ENCODE peak calls at places on chromosomes 5 and 9, in seven cellular contexts. P is body of pancreas, M is cardiac fibroblast, Z is fibroblast of lung, G is GM20000, A is mucosa of descending colon, K is A549. F is an unnamed sample.

GRCh38 chr9:101536938-101537337 is 3.3 kb downstream of the RNF20 start:
- DNase-seq in P (no peak), M (peak), Z (peak), G (no peak), A (peak), K (no peak), F (no peak)

GRCh38 chr9:127958728-127959127 is 21.1 kb upstream of the DPM2 start:
- DNase-seq in P (no peak), M (no peak), Z (no peak), G (no peak), A (no peak), K (no peak), F (no peak)

GRCh38 chr5:114686345-114686744 is 324.5 kb downstream of the KCNN2 start:
- DNase-seq in P (no peak), M (no peak), Z (no peak), G (no peak), A (no peak), K (no peak), F (no peak)

GRCh38 chr5:179818746-179819295 is 1.9 kb upstream of the SQSTM1 start:
- DNase-seq in P (peak), M (peak), Z (peak), G (peak), A (peak), K (peak), F (peak)

GRCh38 chr5:103259705-103260355 is 1.3 kb downstream of the MACIR start:
- DNase-seq in P (no peak), M (peak), Z (peak), G (no peak), A (peak), K (no peak), F (no peak)

GRCh38 chr9:120921751-120922181 is 4.8 kb downstream of the TRAF1 start:
- DNase-seq in P (no peak), M (no peak), Z (no peak), G (no peak), A (no peak), K (no peak), F (no peak)

GRCh38 chr9:100070071-100070470 is 28.7 kb downstream of the ERP44 start:
- DNase-seq in P (no peak), M (no peak), Z (no peak), G (no peak), A (no peak), K (no peak), F (no peak)

GRCh38 chr9:19481971-19482404 is 73.2 kb downstream of the ACER2 start:
- DNase-seq in P (no peak), M (no peak), Z (no peak), G (no peak), A (no peak), K (no peak), F (no peak)

GRCh38 chr5:23466401-23466886 is 41.0 kb upstream of the PRDM9 start:
- DNase-seq in P (no peak), M (peak), Z (peak), G (no peak), A (no peak), K (peak), F (no peak)

GRCh38 chr5:80884851-80885697 is 75.1 kb upstream of the RASGRF2 start:
- DNase-seq in P (no peak), M (no peak), Z (no peak), G (no peak), A (no peak), K (no peak), F (no peak)

GRCh38 chr5:159987031-159987674 is 21.8 kb upstream of the TTC1 start:
- DNase-seq in P (peak), M (peak), Z (peak), G (peak), A (peak), K (peak), F (peak)

GRCh38 chr5:36790847-36791246 is 85.7 kb upstream of the NIPBL start:
- DNase-seq in P (no peak), M (no peak), Z (peak), G (no peak), A (no peak), K (no peak), F (no peak)

GRCh38 chr5:32187675-32188074 is 13.6 kb upstream of the GOLPH3 start:
- DNase-seq in P (no peak), M (no peak), Z (no peak), G (no peak), A (no peak), K (no peak), F (no peak)

GRCh38 chr9:99489043-99489378 is 266.9 kb downstream of the SEC61B start:
- DNase-seq in P (no peak), M (peak), Z (peak), G (no peak), A (no peak), K (no peak), F (no peak)

GRCh38 chr9:69317081-69317480 is 7.9 kb upstream of the ENTREP1 start:
- DNase-seq in P (no peak), M (no peak), Z (peak), G (no peak), A (no peak), K (peak), F (no peak)

GRCh38 chr5:143054480-143054941 is 284.3 kb downstream of the ARHGAP26 start:
- DNase-seq in P (peak), M (no peak), Z (peak), G (peak), A (peak), K (no peak), F (no peak)

GRCh38 chr9:86282979-86283535 is 719 bp upstream of the ISCA1 start:
- DNase-seq in P (no peak), M (peak), Z (peak), G (no peak), A (peak), K (no peak), F (no peak)

GRCh38 chr5:114152656-114153360 is 209.1 kb upstream of the KCNN2 start:
- DNase-seq in P (no peak), M (no peak), Z (no peak), G (no peak), A (no peak), K (no peak), F (no peak)

GRCh38 chr5:103340717-103341397 is 82.3 kb downstream of the MACIR start:
- DNase-seq in P (no peak), M (peak), Z (peak), G (peak), A (no peak), K (no peak), F (no peak)

GRCh38 chr5:77771452-77771851 is 4.7 kb downstream of the TBCA start:
- DNase-seq in P (no peak), M (no peak), Z (no peak), G (no peak), A (no peak), K (no peak), F (no peak)

GRCh38 chr9:34628656-34629491 is at the start of gene ARID3C:
- DNase-seq in P (peak), M (no peak), Z (no peak), G (peak), A (peak), K (no peak), F (peak)

GRCh38 chr9:36396985-36397384 is 3.1 kb downstream of the RNF38 start:
- DNase-seq in P (no peak), M (no peak), Z (no peak), G (no peak), A (no peak), K (peak), F (no peak)

GRCh38 chr9:20760246-20760901 is 76.3 kb downstream of the FOCAD start:
- DNase-seq in P (no peak), M (peak), Z (no peak), G (no peak), A (no peak), K (no peak), F (no peak)

GRCh38 chr5:159324097-159324760 is 6.1 kb downstream of the IL12B start:
- DNase-seq in P (no peak), M (peak), Z (peak), G (no peak), A (no peak), K (no peak), F (no peak)

GRCh38 chr5:124124711-124125229 is 612.8 kb downstream of the CSNK1G3 start:
- DNase-seq in P (no peak), M (peak), Z (peak), G (no peak), A (no peak), K (no peak), F (no peak)

GRCh38 chr5:15791274-15791673 is 291.3 kb downstream of the FBXL7 start:
- DNase-seq in P (no peak), M (peak), Z (no peak), G (no peak), A (peak), K (no peak), F (no peak)

GRCh38 chr9:72185561-72185960 is 36.3 kb downstream of the GDA start:
- DNase-seq in P (no peak), M (no peak), Z (no peak), G (no peak), A (no peak), K (no peak), F (no peak)

GRCh38 chr5:172868924-172869565 is 35.0 kb downstream of the ERGIC1 start:
- DNase-seq in P (peak), M (peak), Z (peak), G (no peak), A (peak), K (peak), F (no peak)

GRCh38 chr9:130171226-130172148 is 717 bp upstream of the NCS1 start:
- DNase-seq in P (no peak), M (no peak), Z (no peak), G (peak), A (no peak), K (no peak), F (no peak)

GRCh38 chr5:90709323-90710148 is 150.9 kb downstream of the ADGRV1 start:
- DNase-seq in P (peak), M (peak), Z (peak), G (peak), A (peak), K (peak), F (no peak)

GRCh38 chr5:88826959-88827585 is 55.9 kb downstream of the MEF2C start:
- DNase-seq in P (peak), M (peak), Z (peak), G (no peak), A (peak), K (no peak), F (no peak)

GRCh38 chr9:136944094-136944518 is 432 bp downstream of the FBXW5 start:
- DNase-seq in P (no peak), M (peak), Z (peak), G (peak), A (no peak), K (no peak), F (peak)

GRCh38 chr9:136572003-136572595 is 26.3 kb upstream of the NOTCH1 start:
- DNase-seq in P (peak), M (peak), Z (peak), G (no peak), A (no peak), K (peak), F (no peak)

GRCh38 chr5:3657364-3658003 is 61.9 kb downstream of the IRX1 start:
- DNase-seq in P (no peak), M (no peak), Z (no peak), G (no peak), A (no peak), K (no peak), F (no peak)

GRCh38 chr5:115979628-115980041 is 17.4 kb downstream of the LVRN start:
- DNase-seq in P (no peak), M (peak), Z (peak), G (no peak), A (no peak), K (no peak), F (no peak)

GRCh38 chr9:36813149-36813548 is 220.9 kb downstream of the PAX5 start:
- DNase-seq in P (no peak), M (no peak), Z (no peak), G (no peak), A (no peak), K (no peak), F (no peak)

GRCh38 chr5:68711311-68712200 is 382.3 kb upstream of the SLC30A5 start:
- DNase-seq in P (no peak), M (no peak), Z (no peak), G (peak), A (no peak), K (no peak), F (no peak)

DNA sequence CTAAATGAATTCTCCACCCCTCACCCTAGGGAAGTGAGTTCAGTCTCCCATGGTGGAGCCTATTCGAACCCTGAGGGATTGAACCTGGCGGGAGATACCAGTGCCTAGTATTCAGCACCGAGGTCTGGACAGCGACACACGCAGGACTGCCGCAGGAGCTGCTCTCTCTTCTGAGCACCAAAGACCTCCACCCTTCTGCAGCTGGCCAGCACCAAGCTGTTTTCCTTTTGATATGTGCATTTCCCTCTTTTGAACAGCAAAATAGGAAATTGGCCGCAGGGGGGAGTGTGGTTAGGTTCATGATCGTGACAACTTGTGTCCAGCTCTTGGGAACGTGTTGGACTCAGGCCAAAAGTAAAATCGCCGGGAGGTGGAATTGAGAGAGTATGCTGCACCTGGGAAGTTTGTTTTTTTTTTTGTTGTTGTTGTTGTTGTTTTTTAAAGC is 1.2 kb upstream of the PCSK1 start:
- DNase-seq in P (peak), M (peak), Z (peak), G (peak), A (peak), K (peak), F (no peak)
- TF ChIP-seq CTCF in P (no peak), M (no peak), Z (no peak), G (no peak), A (no peak), K (no peak), F (no peak)

GRCh38 chr9:77000330-77000729 is 19.1 kb upstream of the FOXB2 start:
- DNase-seq in P (no peak), M (no peak), Z (no peak), G (no peak), A (no peak), K (no peak), F (no peak)

GRCh38 chr9:76999261-76999660 is 20.2 kb upstream of the FOXB2 start:
- DNase-seq in P (no peak), M (no peak), Z (no peak), G (no peak), A (no peak), K (no peak), F (no peak)

DNA sequence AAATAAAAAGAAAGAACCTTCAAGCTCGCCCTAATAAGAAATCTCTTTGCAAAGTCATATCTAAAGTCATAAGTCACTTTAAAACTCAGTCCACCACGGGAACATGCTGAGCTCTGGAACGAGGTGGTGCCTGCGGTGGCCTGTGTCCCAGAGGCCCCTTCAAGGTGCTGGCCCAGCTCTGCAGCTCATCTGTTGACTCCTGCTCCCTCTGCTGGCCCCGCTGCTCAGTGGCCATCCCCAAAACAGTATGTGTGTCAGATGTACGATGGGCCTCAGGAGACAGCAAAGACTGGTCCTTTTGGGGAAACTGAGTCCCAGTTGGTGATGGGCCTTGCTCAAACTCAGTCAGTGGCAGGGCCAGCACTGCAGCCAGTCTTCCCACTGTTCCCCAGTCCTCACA is 22.8 kb upstream of the FOXB2 start:
- DNase-seq in P (peak), M (peak), Z (peak), G (peak), A (peak), K (peak), F (no peak)
- TF ChIP-seq CTCF in P (peak), M (peak), Z (peak), G (peak), A (peak), K (peak), F (no peak)

GRCh38 chr9:126561582-126561981 is 52.1 kb upstream of the LMX1B start:
- DNase-seq in P (peak), M (no peak), Z (no peak), G (no peak), A (no peak), K (no peak), F (no peak)

GRCh38 chr9:126565336-126566128 is 48.2 kb upstream of the LMX1B start:
- DNase-seq in P (no peak), M (no peak), Z (no peak), G (no peak), A (no peak), K (no peak), F (no peak)

GRCh38 chr9:126564128-126564527 is 49.6 kb upstream of the LMX1B start:
- DNase-seq in P (no peak), M (no peak), Z (no peak), G (no peak), A (no peak), K (no peak), F (no peak)

GRCh38 chr9:126563556-126563955 is 50.2 kb upstream of the LMX1B start:
- DNase-seq in P (no peak), M (no peak), Z (no peak), G (no peak), A (no peak), K (no peak), F (no peak)

DNA sequence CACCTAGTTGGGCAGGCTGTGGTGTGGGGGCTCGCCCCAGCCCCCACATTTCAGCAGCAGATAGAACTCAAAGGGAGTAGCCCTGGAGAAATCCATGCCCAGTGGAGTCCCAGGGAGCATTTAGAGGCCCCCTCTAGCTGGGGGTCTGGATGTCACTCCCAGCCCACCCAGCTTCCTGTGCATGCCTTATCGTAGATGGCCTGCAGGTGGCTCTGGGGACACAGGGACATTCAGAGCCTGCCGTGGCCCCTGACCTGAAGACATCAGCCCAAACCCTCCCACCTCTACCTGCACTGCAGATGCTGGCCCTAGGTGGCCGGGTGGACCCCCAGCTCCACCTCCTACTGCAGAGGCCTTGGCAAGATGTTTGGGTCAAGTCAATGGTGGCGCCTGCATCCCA is 49.0 kb upstream of the LMX1B start:
- DNase-seq in P (no peak), M (no peak), Z (no peak), G (no peak), A (no peak), K (no peak), F (no peak)
- TF ChIP-seq CTCF in P (no peak), M (peak), Z (no peak), G (no peak), A (no peak), K (peak), F (no peak)

GRCh38 chr5:34895641-34896419 is 19.5 kb downstream of the RAD1 start:
- DNase-seq in P (no peak), M (peak), Z (no peak), G (no peak), A (no peak), K (no peak), F (no peak)
- TF ChIP-seq CTCF in P (no peak), M (no peak), Z (no peak), G (no peak), A (no peak), K (no peak), F (no peak)

GRCh38 chr5:130109152-130109551 is 204.9 kb downstream of the CHSY3 start:
- DNase-seq in P (no peak), M (peak), Z (peak), G (peak), A (no peak), K (peak), F (no peak)
- TF ChIP-seq CTCF in P (peak), M (peak), Z (peak), G (no peak), A (no peak), K (peak), F (peak)

GRCh38 chr9:92342825-92343488 is 17.2 kb downstream of the CENPP start:
- DNase-seq in P (no peak), M (peak), Z (peak), G (no peak), A (no peak), K (no peak), F (no peak)
- TF ChIP-seq CTCF in P (no peak), M (no peak), Z (no peak), G (no peak), A (no peak), K (peak), F (no peak)

GRCh38 chr5:109141499-109142200 is 268.1 kb downstream of the PJA2 start:
- DNase-seq in P (no peak), M (no peak), Z (peak), G (no peak), A (no peak), K (peak), F (no peak)
- TF ChIP-seq CTCF in P (no peak), M (no peak), Z (no peak), G (no peak), A (no peak), K (no peak), F (no peak)

GRCh38 chr9:125468646-125469045 is 207.0 kb downstream of the GAPVD1 start:
- DNase-seq in P (no peak), M (no peak), Z (no peak), G (no peak), A (no peak), K (no peak), F (no peak)
- TF ChIP-seq CTCF in P (no peak), M (no peak), Z (no peak), G (no peak), A (no peak), K (no peak), F (no peak)

F was measured in natural killer cell.